ENCODE peak calls at places on chromosomes 5 and 9, in seven cellular contexts. R is HFF-Myc; J is fibroblast of mammary gland; H is psoas muscle; F is CD4-positive, alpha-beta memory T cell; W is adrenal gland; K is HL-60. O is an unnamed sample.

GRCh38 chr5:11928909-11929308 is 24.7 kb upstream of the CTNND2 start:
- DNase-seq in F (no peak), R (no peak), J (no peak), H (no peak), W (no peak), K (no peak), O (no peak)

GRCh38 chr5:158705901-158706300 is 393.8 kb downstream of the EBF1 start:
- DNase-seq in H (no peak), F (no peak), K (no peak), R (no peak), J (no peak), W (no peak), O (no peak)

GRCh38 chr5:25955337-25955736 is 1083.0 kb downstream of the CDH9 start:
- DNase-seq in K (peak), J (no peak), H (no peak), F (no peak), W (no peak), R (no peak), O (no peak)

GRCh38 chr9:128104171-128104618 is 23.3 kb downstream of the PTGES2 start:
- DNase-seq in K (no peak), R (no peak), J (no peak), W (peak), F (no peak), H (peak), O (peak)

GRCh38 chr9:114238919-114239879 is 83.7 kb upstream of the ORM1 start:
- DNase-seq in F (no peak), K (peak), R (peak), J (peak), W (peak), H (no peak), O (peak)

GRCh38 chr5:73823508-73823925 is 197.5 kb downstream of the ARHGEF28 start:
- DNase-seq in R (no peak), J (no peak), K (no peak), F (no peak), H (no peak), W (no peak), O (no peak)

GRCh38 chr9:123391233-123391632 is 35.2 kb downstream of the CRB2 start:
- DNase-seq in H (no peak), K (no peak), R (no peak), F (no peak), W (no peak), J (no peak), O (no peak)

GRCh38 chr9:95726756-95727155 is 148.7 kb upstream of the ERCC6L2 start:
- DNase-seq in F (peak), W (no peak), R (peak), H (no peak), K (no peak), J (peak), O (peak)

GRCh38 chr9:133002147-133003070 is 23.9 kb downstream of the GFI1B start:
- DNase-seq in K (no peak), W (no peak), J (no peak), F (no peak), H (no peak), R (no peak), O (no peak)

GRCh38 chr5:116465411-116465810 is 109.2 kb downstream of the SEMA6A start:
- DNase-seq in H (no peak), W (no peak), R (no peak), F (no peak), K (no peak), J (no peak), O (no peak)

GRCh38 chr5:114544561-114544960 is 182.7 kb downstream of the KCNN2 start:
- DNase-seq in K (no peak), W (no peak), R (no peak), J (no peak), F (no peak), H (no peak), O (no peak)

GRCh38 chr5:7816535-7816901 is 34.4 kb downstream of the CFAP90 start:
- DNase-seq in J (no peak), F (no peak), R (no peak), H (no peak), W (no peak), K (no peak), O (no peak)

GRCh38 chr5:82766216-82766615 is 311.0 kb downstream of the TMEM167A start:
- DNase-seq in H (no peak), J (no peak), W (no peak), R (no peak), F (no peak), K (no peak), O (no peak)

GRCh38 chr9:21591221-21592062 is 109.3 kb upstream of the IFNE start:
- DNase-seq in K (peak), W (peak), R (peak), F (no peak), J (peak), H (peak), O (no peak)

GRCh38 chr5:126370796-126371718 is 52.2 kb upstream of the GRAMD2B start:
- DNase-seq in J (peak), R (no peak), W (no peak), F (no peak), K (no peak), H (no peak), O (no peak)

GRCh38 chr5:90528704-90529233 is 615 bp downstream of the LYSMD3 start:
- DNase-seq in W (no peak), F (peak), H (no peak), K (no peak), R (no peak), J (peak), O (no peak)

GRCh38 chr9:34634551-34634945 is 3.0 kb downstream of the SIGMAR1 start:
- DNase-seq in F (no peak), H (peak), J (no peak), R (no peak), W (no peak), K (no peak), O (no peak)

GRCh38 chr5:56516034-56516433 is 282.9 kb upstream of the ANKRD55 start:
- DNase-seq in R (no peak), W (no peak), K (no peak), H (no peak), F (no peak), J (no peak), O (no peak)

GRCh38 chr5:173051746-173052145 is 4.4 kb upstream of the CREBRF start:
- DNase-seq in H (no peak), F (no peak), W (no peak), R (no peak), K (no peak), J (no peak), O (no peak)

DNA sequence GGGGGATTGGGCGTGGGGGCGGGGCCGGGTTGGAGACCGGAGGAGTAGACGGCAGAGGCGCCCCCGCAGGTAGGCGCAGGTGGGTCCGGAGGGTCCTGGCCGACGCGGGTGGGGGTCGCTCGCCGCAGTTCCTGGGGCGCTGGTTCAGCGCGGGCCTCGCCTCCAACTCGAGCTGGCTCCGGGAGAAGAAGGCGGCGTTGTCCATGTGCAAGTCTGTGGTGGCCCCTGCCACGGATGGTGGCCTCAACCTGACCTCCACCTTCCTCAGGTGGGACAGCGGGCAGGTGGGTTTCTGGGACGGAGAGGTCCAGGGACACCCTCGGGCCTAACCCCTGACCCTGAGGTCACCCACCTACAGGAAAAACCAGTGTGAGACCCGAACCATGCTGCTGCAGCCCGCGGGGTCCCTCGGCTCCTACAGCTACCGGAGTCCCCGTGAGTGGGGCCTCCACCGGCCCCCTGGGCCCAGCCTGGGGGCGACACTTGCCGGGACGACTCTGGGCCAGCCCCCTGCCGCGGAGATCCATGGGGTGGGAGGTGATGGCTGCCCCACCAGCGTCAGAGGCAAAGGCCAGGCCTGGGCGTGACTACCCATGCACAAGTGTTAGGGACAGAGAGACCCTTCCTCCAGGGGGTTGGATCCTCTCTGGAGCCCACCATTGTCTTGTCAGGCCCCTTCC is 1.7 kb downstream of the PTGDS start:
- DNase-seq in R (no peak), J (no peak), W (no peak), F (no peak), K (no peak), H (peak), O (no peak)
- H3K4me3 ChIP-seq in R (no peak), J (no peak), W (no peak), F (no peak), K (no peak), H (no peak), O (no peak)

GRCh38 chr9:130172858-130173461 is 756 bp downstream of the NCS1 start:
- DNase-seq in F (peak), R (no peak), W (peak), J (no peak), K (no peak), H (peak), O (no peak)

GRCh38 chr9:130173462-130173876 is 1.3 kb downstream of the NCS1 start:
- DNase-seq in J (peak), F (no peak), H (no peak), W (no peak), R (no peak), K (no peak), O (no peak)

GRCh38 chr9:130174025-130174424 is 1.8 kb downstream of the NCS1 start:
- DNase-seq in F (no peak), R (no peak), W (no peak), J (no peak), H (no peak), K (no peak), O (no peak)

GRCh38 chr9:130171226-130172148 is 717 bp upstream of the NCS1 start:
- DNase-seq in R (no peak), J (no peak), W (peak), F (no peak), H (no peak), K (no peak), O (no peak)

DNA sequence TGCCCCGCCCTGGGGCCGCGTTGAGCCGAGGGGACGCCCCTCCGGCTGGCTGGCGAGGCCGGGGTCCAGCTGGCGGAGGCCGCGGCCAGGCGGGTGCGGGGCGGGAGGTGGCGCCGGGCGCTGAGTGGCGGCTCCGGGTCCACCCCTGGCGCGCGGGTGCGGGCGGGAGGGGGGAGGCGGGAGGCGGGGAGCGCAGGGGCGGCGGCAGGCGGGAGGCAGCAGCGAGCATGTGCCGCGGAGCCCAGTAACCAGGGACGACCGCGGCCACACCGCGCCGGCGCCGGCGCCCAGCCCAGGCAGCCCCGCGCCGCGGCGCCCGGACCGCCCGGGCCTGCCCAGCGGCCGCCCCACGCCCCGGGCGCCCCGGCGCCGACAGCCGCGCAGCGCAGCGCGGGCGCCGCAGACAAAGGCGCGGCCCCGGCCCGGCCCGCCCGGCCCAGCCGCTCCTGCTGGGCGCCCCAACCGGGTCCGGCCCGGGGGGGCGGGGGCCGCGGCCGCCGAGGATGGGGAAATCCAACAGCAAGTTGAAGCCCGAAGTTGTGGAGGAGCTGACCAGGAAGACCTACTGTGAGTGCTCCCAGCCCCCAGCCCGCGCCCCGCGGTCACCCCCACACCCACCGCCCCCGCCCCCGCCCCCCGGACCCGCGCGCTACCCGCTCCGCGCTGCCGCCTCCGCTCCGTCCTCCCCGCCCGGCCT is at the start of gene NCS1:
- DNase-seq in J (peak), H (peak), K (peak), R (no peak), F (peak), W (peak), O (no peak)
- H3K4me3 ChIP-seq in J (peak), H (peak), K (peak), R (peak), F (no peak), W (no peak), O (peak)

DNA sequence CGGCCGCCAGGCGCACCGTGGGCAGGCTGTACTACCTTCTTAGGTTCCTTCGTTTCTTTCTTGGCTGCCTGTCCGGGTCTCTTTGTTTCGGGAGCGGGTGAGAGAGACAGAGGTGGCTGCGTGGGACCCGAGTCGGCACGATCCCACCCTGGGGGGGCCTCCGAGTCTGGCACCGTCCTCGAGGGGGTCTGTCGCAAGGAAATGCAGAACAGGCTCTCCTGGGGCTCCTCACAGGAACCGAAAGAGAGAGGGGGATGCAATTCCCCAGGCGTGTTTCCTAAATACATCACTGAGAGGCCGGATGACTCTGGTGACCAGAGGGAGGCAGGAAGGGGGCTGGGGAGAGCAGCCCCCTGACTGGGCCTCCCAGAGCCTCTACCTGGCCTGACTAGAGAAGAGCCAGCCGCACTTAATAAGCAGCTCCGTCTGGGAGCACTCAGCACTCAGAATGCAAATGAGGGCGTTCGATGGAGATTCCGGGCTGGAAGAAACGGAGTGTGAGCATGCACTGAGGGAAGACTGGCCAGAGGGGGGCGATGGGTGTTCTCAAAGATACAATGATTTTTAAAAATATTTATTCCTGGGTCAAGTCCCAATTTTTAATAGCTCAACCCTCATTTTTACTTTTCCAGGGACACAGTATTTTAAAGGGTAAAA is 11.7 kb upstream of the INPP5E start:
- DNase-seq in W (no peak), F (no peak), K (no peak), J (no peak), H (no peak), R (no peak), O (no peak)
- H3K4me3 ChIP-seq in W (no peak), F (no peak), K (no peak), J (no peak), H (no peak), R (no peak), O (no peak)

DNA sequence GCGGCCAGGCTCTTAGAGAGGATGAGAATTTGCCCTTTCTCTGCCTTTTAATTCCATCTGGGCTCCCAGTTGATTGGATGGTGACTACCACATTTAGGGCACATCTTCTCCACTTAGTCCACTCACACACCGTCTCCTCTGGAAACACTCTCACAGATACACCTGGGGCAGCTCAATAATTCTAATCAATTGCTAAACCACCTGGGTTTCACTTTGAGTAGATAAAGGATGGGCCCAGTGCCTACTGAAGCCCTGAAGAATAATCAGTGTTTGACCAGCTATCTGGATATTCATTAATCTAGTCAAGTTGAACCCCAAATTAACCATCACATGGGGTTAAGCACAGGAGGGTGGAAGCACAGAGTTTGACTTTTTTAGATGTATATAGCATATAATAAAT is 19.1 kb downstream of the MAN2A1 start:
- DNase-seq in H (no peak), J (no peak), R (no peak), F (no peak), K (no peak), W (no peak), O (no peak)
- H3K4me3 ChIP-seq in H (no peak), J (no peak), R (no peak), F (no peak), K (no peak), W (no peak), O (no peak)

GRCh38 chr9:17970285-17970684 is 391.4 kb downstream of the SH3GL2 start:
- DNase-seq in R (no peak), H (no peak), W (no peak), F (no peak), K (no peak), J (peak), O (no peak)
- H3K4me3 ChIP-seq in R (no peak), H (no peak), W (no peak), F (no peak), K (no peak), J (no peak), O (no peak)

DNA sequence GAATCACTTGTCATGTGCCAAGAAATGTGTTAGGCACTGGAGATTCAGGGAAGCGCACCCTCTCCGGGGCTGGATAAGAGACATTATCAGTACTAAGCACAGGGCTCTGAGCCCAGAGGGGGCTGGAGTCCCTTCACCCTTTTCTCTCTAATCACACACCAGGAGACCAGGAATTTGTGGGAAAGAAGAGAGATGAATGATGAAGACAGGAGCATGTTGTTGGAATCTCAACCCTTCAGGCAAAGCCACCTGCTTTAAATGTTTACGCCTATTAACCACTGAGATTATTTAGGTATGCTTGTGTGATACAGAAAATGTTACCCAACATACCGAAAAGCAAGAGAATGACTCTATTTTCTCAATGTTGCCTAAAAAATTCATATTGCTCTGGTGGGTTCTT is 119.8 kb downstream of the ENTREP1 start:
- DNase-seq in J (no peak), R (no peak), W (no peak), H (no peak), K (no peak), F (no peak), O (no peak)
- H3K4me3 ChIP-seq in J (no peak), R (no peak), W (no peak), H (no peak), K (no peak), F (no peak), O (no peak)

GRCh38 chr5:111742166-111742565 is 14.8 kb downstream of the NREP start:
- DNase-seq in W (no peak), F (no peak), H (no peak), R (no peak), K (no peak), J (no peak), O (no peak)
- H3K4me3 ChIP-seq in W (no peak), F (no peak), H (peak), R (no peak), K (no peak), J (no peak), O (peak)